ENCODE peak calls at places on chromosomes 11 and 22, in ten cellular contexts. R is neural progenitor cell; H is fibroblast of lung; F is tibial artery; Q is endothelial cell of umbilical vein; A is GM23338; V is osteoblast; B is PC-9; Y is effector memory CD4-positive, alpha-beta T cell; D is left ventricle myocardium inferior. P is an unnamed sample.

GRCh38 chr11:63999349-64000025 is 13.2 kb downstream of the OTUB1 start:
- DNase-seq in B (no peak), R (peak; percentile 87), D (peak; percentile 53), A (peak; percentile 84), F (no peak), V (peak; percentile 93), Y (peak; percentile 51), H (peak; percentile 64), Q (no peak), P (peak; percentile 88)

GRCh38 chr22:25024895-25025294 is 72.4 kb downstream of the KIAA1671 start:
- DNase-seq in Y (no peak), F (no peak), V (no peak), H (no peak), A (no peak), B (no peak), R (no peak), D (no peak), Q (no peak), P (no peak)

GRCh38 chr11:44632466-44633123 is 67.1 kb downstream of the CD82 start:
- DNase-seq in V (peak; percentile 81), Y (no peak), R (peak; percentile 64), D (no peak), B (peak; percentile 19), Q (peak; percentile 37), A (peak; percentile 76), H (peak; percentile 41), F (no peak), P (peak; percentile 75)

GRCh38 chr11:96246718-96247540 is 96.1 kb downstream of the MAML2 start:
- DNase-seq in Y (no peak), V (peak; percentile 72), A (no peak), H (peak; percentile 88), R (no peak), D (no peak), Q (peak; percentile 32), B (no peak), F (no peak), P (no peak)

GRCh38 chr11:126512251-126512650 is 156.8 kb downstream of the ST3GAL4 start:
- DNase-seq in R (no peak), Q (no peak), F (no peak), A (no peak), H (no peak), V (peak; percentile 29), Y (no peak), D (no peak), B (no peak), P (no peak)

GRCh38 chr11:36738292-36738861 is 140.3 kb upstream of the RAG2 start:
- DNase-seq in Q (no peak), V (no peak), Y (no peak), F (no peak), B (no peak), D (no peak), R (no peak), H (no peak), A (no peak), P (no peak)

GRCh38 chr11:134252539-134253188 is 488 bp downstream of the THYN1 start:
- DNase-seq in A (peak; percentile 58), D (no peak), B (no peak), F (peak; percentile 36), Q (no peak), Y (no peak), R (peak; percentile 63), H (no peak), V (no peak), P (peak; percentile 65)

GRCh38 chr11:10305262-10305963 is 540 bp downstream of the ADM start:
- DNase-seq in D (peak; percentile 35), Q (no peak), H (peak; percentile 18), B (peak; percentile 34), A (peak; percentile 51), F (peak; percentile 44), V (peak; percentile 85), R (peak; percentile 74), Y (no peak), P (peak; percentile 81)

GRCh38 chr11:101188173-101188572 is 58.6 kb upstream of the PGR start:
- DNase-seq in B (no peak), A (no peak), Y (no peak), F (no peak), R (no peak), Q (no peak), D (no peak), V (no peak), H (no peak), P (no peak)

GRCh38 chr11:101187748-101188147 is 58.1 kb upstream of the PGR start:
- DNase-seq in H (no peak), Y (no peak), V (no peak), F (no peak), R (no peak), B (no peak), D (no peak), Q (no peak), A (no peak), P (no peak)

GRCh38 chr11:101185985-101186384 is 56.4 kb upstream of the PGR start:
- DNase-seq in R (no peak), H (no peak), B (no peak), D (no peak), F (no peak), Y (no peak), A (no peak), Q (no peak), V (no peak), P (no peak)

GRCh38 chr11:101188801-101189200 is 59.2 kb upstream of the PGR start:
- DNase-seq in D (no peak), H (no peak), B (no peak), A (no peak), Q (no peak), F (no peak), Y (no peak), R (no peak), V (no peak), P (no peak)
- H3K27ac ChIP-seq in D (no peak overlapping the region), H (no peak overlapping the region), B (no peak overlapping the region), A (no peak overlapping the region), Q (no peak overlapping the region), F (peak overlapping the region; percentile 5), Y (no peak overlapping the region), R (no peak overlapping the region), V (no peak overlapping the region), P (no peak overlapping the region)

GRCh38 chr11:76798656-76799055 is 15.5 kb downstream of the TSKU start:
- DNase-seq in D (no peak), A (no peak), F (peak; percentile 40), B (no peak), R (no peak), V (peak; percentile 76), Q (no peak), H (no peak), Y (no peak), P (no peak)
- H3K4me3 ChIP-seq in D (peak overlapping the region; percentile 59), A (peak overlapping the region; percentile 54), F (peak overlapping the region; percentile 42), B (no peak overlapping the region), R (peak overlapping the region; percentile 28), V (peak overlapping the region; percentile 57), Q (no peak overlapping the region), H (no peak overlapping the region), Y (peak overlapping the region; percentile 35), P (no peak overlapping the region)

GRCh38 chr22:50423956-50424355 is 50.9 kb downstream of the SBF1 start:
- DNase-seq in H (no peak), F (no peak), B (no peak), Q (no peak), V (peak; percentile 32), Y (no peak), A (no peak), R (no peak), D (no peak), P (no peak)

GRCh38 chr22:50420581-50420980 is 54.3 kb downstream of the SBF1 start:
- DNase-seq in F (no peak), D (no peak), Y (no peak), B (no peak), R (no peak), A (no peak), H (no peak), V (peak; percentile 31), Q (no peak), P (no peak)

GRCh38 chr22:50422046-50422445 is 52.8 kb downstream of the SBF1 start:
- DNase-seq in H (no peak), Q (no peak), V (no peak), A (no peak), Y (no peak), F (no peak), B (no peak), D (no peak), R (no peak), P (no peak)

GRCh38 chr22:50422961-50423815 is 51.6 kb downstream of the SBF1 start:
- DNase-seq in D (no peak), H (no peak), A (no peak), B (no peak), V (peak; percentile 75), Y (no peak), F (no peak), Q (no peak), R (no peak), P (no peak)

GRCh38 chr22:50425179-50425916 is 49.5 kb downstream of the SBF1 start:
- DNase-seq in B (no peak), Y (no peak), R (no peak), V (peak; percentile 77), D (no peak), F (no peak), Q (peak; percentile 15), A (no peak), H (peak; percentile 36), P (no peak)
- H3K36me3 ChIP-seq in B (peaks cover 38% of the 10 kb centered on the region), Y (peaks cover 50% of the 10 kb centered on the region), R (peaks cover 7% of the 10 kb centered on the region), V (peaks cover 71% of the 10 kb centered on the region), D (peaks cover 97% of the 10 kb centered on the region), F (peaks cover 74% of the 10 kb centered on the region), Q (peaks cover 33% of the 10 kb centered on the region), A (peaks cover 5% of the 10 kb centered on the region), H (peaks cover 29% of the 10 kb centered on the region), P (no peaks in the 10 kb centered on the region)

GRCh38 chr11:111575748-111576147 is 26.5 kb upstream of the SIK2 start:
- DNase-seq in R (no peak), V (no peak), F (no peak), Q (no peak), B (no peak), Y (no peak), A (no peak), D (no peak), H (no peak), P (no peak)

GRCh38 chr11:111573821-111574249 is 28.4 kb upstream of the SIK2 start:
- DNase-seq in R (no peak), A (no peak), V (no peak), Q (no peak), H (no peak), B (no peak), Y (no peak), D (no peak), F (no peak), P (no peak)

GRCh38 chr11:111571829-111572501 is 30.3 kb upstream of the SIK2 start:
- DNase-seq in H (peak; percentile 56), Y (no peak), B (no peak), F (no peak), V (no peak), D (no peak), Q (peak; percentile 54), A (no peak), R (no peak), P (no peak)

GRCh38 chr11:111570796-111571195 is 30.3 kb downstream of the LAYN start:
- DNase-seq in R (no peak), B (no peak), H (no peak), F (no peak), D (no peak), V (no peak), Y (no peak), Q (peak; percentile 47), A (no peak), P (no peak)

DNA sequence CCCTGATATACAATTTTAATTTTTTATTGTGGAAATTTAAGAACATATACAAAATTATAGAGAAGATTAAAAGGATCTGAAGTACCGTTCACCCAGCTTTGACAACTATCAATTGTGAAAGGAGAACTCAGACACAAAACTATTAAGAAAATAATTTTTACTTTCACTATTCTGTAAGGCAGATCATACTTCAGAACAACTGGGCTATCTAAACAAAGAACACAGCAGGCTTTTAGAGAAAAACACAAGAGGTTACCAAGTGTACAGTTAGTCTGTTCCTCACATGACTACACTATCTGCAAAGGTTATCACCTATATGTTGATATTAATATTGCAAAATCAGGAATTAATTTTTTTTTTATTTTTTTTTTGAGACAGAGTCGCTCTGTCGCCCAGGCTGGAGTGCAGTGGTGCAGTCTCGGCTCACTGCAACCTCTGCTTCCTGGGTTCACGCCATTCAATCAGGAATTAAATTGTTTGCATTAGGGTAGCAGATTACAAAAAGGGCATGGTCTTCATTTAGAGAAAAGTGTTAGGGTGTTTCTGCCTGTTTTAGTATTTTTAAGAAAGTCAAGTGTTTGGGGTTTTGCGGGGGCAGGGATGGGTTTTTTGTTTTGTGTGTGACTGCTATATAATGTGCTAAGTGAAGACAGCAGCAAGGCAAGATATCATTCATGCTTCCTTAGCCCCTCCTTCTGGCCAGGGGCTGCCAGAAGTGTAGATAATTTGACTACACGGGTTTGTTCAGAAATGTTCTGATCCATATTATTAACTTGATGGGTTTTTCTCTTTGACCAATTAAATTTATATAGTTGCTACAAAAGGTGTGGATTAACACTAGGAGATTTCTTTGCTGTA is 27.6 kb upstream of the SIK2 start:
- DNase-seq in Q (no peak), R (no peak), B (no peak), H (no peak), A (no peak), V (no peak), D (no peak), F (no peak), Y (no peak), P (no peak)
- H3K27ac ChIP-seq in Q (no peak overlapping the region), R (no peak overlapping the region), B (no peak overlapping the region), H (peak overlapping the region; percentile 39), A (no peak overlapping the region), V (no peak overlapping the region), D (peak overlapping the region; percentile 76), F (peak overlapping the region; percentile 47), Y (no peak overlapping the region), P (no peak overlapping the region)

P was measured in aorta.